ENCODE peak calls at places on chromosomes 7 and 10, in nine cellular contexts. P is substantia nigra; J is A549; S is DND-41; Z is PC-3; V is RWPE1; Y is upper lobe of right lung; F is foreskin keratinocyte; N is CD8-positive, alpha-beta T cell. A is an unnamed sample.

GRCh38 chr7:28062197-28062988 is 118.2 kb downstream of the JAZF1 start:
- DNase-seq in Z (peak), P (peak), S (peak), N (peak), F (peak), V (peak), J (peak), Y (peak), A (no peak)

GRCh38 chr7:116621649-116622048 is 50.3 kb upstream of the MET start:
- DNase-seq in S (no peak), N (no peak), F (no peak), J (no peak), P (no peak), V (no peak), Y (no peak), Z (no peak), A (no peak)

GRCh38 chr10:3192856-3193635 is 20.5 kb upstream of the PITRM1 start:
- DNase-seq in V (peak), Y (no peak), P (peak), F (no peak), J (peak), S (peak), Z (peak), N (peak), A (peak)

GRCh38 chr7:53993205-53993604 is 549.0 kb upstream of the VSTM2A start:
- DNase-seq in V (no peak), S (no peak), F (no peak), P (no peak), N (no peak), Y (no peak), Z (no peak), J (no peak), A (no peak)

GRCh38 chr10:11016959-11017574 is 605 bp upstream of the CELF2 start:
- DNase-seq in V (no peak), J (no peak), Z (no peak), S (no peak), Y (no peak), P (no peak), N (no peak), F (no peak), A (no peak)

GRCh38 chr10:17744395-17744841 is 7.6 kb upstream of the TMEM236 start:
- DNase-seq in Y (no peak), Z (no peak), J (no peak), V (no peak), P (no peak), S (peak), F (no peak), N (no peak), A (no peak)

GRCh38 chr7:106231856-106232490 is 52.8 kb downstream of the NAMPT start:
- DNase-seq in N (no peak), S (no peak), P (no peak), Y (no peak), V (no peak), Z (no peak), F (no peak), J (no peak), A (no peak)

GRCh38 chr10:16271571-16271970 is 165.2 kb upstream of the PTER start:
- DNase-seq in P (no peak), Z (no peak), F (no peak), S (no peak), Y (no peak), V (no peak), N (no peak), J (no peak), A (no peak)

GRCh38 chr10:22135591-22135990 is 82.2 kb downstream of the EBLN1 start:
- DNase-seq in F (no peak), S (no peak), Z (no peak), P (no peak), Y (no peak), V (no peak), J (no peak), N (no peak), A (no peak)

GRCh38 chr10:121696854-121697253 is 98.6 kb upstream of the FGFR2 start:
- DNase-seq in N (peak), Z (peak), J (peak), P (peak), S (peak), F (no peak), Y (no peak), V (no peak), A (no peak)

GRCh38 chr7:102089175-102090098 is 197.2 kb upstream of the SH2B2 start:
- DNase-seq in J (no peak), F (no peak), P (no peak), V (no peak), N (no peak), S (no peak), Z (no peak), Y (no peak), A (no peak)

GRCh38 chr7:92766461-92767003 is 69.8 kb downstream of the CDK6 start:
- DNase-seq in N (no peak), F (peak), P (no peak), Y (no peak), Z (peak), V (peak), J (peak), S (no peak), A (no peak)

GRCh38 chr7:92769844-92770243 is 66.5 kb downstream of the CDK6 start:
- DNase-seq in J (no peak), N (no peak), Y (no peak), F (no peak), V (no peak), P (no peak), Z (no peak), S (no peak), A (no peak)

GRCh38 chr7:92767427-92767826 is 68.9 kb downstream of the CDK6 start:
- DNase-seq in V (no peak), Y (no peak), Z (peak), F (no peak), P (no peak), N (no peak), J (no peak), S (no peak), A (no peak)

GRCh38 chr7:92768501-92769360 is 67.6 kb downstream of the CDK6 start:
- DNase-seq in V (no peak), P (peak), N (no peak), S (no peak), Y (no peak), J (no peak), F (no peak), Z (peak), A (no peak)

DNA sequence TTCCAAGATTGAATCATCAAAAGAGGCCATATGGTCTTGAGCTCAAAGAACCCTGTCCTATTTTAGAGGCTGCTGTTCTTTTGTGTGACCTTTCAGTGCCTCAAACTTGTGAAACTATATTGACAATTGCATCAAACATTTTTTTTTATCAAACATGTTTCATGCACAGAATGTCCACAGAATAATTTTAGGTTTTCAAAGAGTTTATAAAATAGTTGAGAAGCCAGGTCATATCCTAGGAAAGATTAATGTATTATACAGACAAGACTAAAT is 67.1 kb downstream of the CDK6 start:
- DNase-seq in Z (no peak), V (no peak), Y (no peak), S (no peak), P (no peak), N (no peak), F (no peak), J (no peak), A (no peak)
- H3K27ac ChIP-seq in Z (no peak), V (no peak), Y (no peak), S (peak), P (no peak), N (no peak), F (no peak), J (peak), A (no peak)

DNA sequence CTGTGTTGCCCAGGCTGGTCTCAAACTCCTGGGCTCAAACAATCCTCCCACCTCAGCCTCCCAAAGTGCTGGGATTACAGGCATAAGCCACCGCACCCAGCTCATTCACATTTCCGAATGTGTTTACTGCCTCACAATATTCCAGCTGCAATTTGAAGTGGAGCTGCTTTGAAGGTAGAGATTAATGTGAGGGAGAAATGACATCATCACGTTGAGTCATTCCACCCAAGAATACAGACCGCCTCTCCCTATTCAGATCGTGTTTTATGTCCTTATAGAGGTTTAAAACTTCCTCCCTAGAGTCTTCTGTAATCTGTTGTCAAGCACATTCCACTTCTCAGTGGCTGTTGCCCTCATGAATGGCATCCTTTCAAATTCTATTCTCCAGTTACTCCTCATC is 100.4 kb upstream of the PDGFA start:
- DNase-seq in Z (peak), Y (no peak), J (no peak), N (no peak), P (no peak), F (peak), S (no peak), V (peak), A (no peak)
- H3K27ac ChIP-seq in Z (no peak), Y (no peak), J (no peak), N (peak), P (no peak), F (no peak), S (peak), V (no peak), A (no peak)

GRCh38 chr7:134847834-134848233 is 68.4 kb downstream of the CALD1 start:
- DNase-seq in Y (no peak), J (no peak), N (no peak), S (no peak), V (no peak), F (no peak), P (no peak), Z (no peak), A (no peak)
- H3K27ac ChIP-seq in Y (no peak), J (no peak), N (no peak), S (no peak), V (no peak), F (no peak), P (no peak), Z (no peak), A (no peak)

DNA sequence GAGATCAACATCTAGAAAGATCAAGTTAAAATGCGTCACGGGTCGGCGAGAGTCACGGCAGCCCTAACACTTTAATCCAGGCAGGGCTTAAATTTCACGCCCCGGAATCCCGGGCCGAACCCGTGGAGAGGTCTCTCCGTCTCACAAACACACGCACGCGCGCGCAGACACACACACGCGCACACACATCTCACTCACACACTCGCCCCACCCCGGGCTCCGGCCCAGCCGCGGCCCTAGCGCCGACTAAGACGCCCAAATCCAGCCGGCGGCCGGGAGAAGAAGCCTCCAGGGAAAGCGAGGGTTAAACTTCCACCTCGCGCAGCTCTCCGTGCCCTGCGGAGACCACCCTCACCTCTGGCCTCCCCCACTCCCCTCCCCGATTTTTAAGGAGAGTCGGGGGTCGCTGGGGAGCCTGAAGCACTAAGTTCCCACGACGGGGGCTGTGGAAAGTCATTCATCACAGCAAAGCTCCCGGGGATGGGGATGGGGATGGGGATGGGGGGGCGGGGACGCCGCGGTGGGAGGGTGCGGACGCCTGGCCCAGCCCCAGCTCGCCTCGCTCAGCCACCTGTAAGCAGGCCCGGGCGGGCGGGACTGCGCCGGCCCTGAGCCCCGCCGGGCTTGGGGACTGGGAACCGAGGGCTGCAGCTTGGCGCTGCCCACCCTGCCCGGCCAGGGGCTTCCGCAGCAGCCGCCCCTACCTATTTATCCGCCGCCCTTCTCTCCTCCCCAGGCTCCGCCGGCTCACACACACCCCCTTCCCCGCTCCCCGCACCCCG is 1.6 kb downstream of the PDGFA start:
- DNase-seq in Y (peak), J (peak), Z (peak), V (no peak), F (no peak), P (peak), S (peak), N (no peak), A (peak)
- H3K27ac ChIP-seq in Y (peak), J (peak), Z (no peak), V (peak), F (peak), P (peak), S (peak), N (no peak), A (peak)

GRCh38 chr10:33320288-33320687 is 14.2 kb downstream of the NRP1 start:
- DNase-seq in P (no peak), Z (no peak), S (no peak), J (no peak), F (no peak), V (no peak), Y (no peak), N (no peak), A (no peak)

GRCh38 chr10:33315891-33316290 is 18.6 kb downstream of the NRP1 start:
- DNase-seq in V (no peak), S (no peak), N (no peak), Z (no peak), J (no peak), F (no peak), P (no peak), Y (no peak), A (no peak)

GRCh38 chr10:33325929-33326328 is 8.5 kb downstream of the NRP1 start:
- DNase-seq in F (no peak), V (no peak), J (no peak), N (no peak), P (no peak), Y (no peak), S (no peak), Z (peak), A (no peak)

GRCh38 chr10:33326897-33327296 is 7.6 kb downstream of the NRP1 start:
- DNase-seq in Y (no peak), V (no peak), S (no peak), F (no peak), Z (no peak), J (no peak), P (no peak), N (no peak), A (no peak)

GRCh38 chr10:33321516-33321915 is 13.0 kb downstream of the NRP1 start:
- DNase-seq in F (no peak), P (no peak), Z (no peak), J (no peak), V (no peak), Y (no peak), S (no peak), N (no peak), A (no peak)
- H3K27ac ChIP-seq in F (no peak), P (no peak), Z (no peak), J (no peak), V (no peak), Y (no peak), S (no peak), N (no peak), A (no peak)